ENCODE peak calls at places on chromosomes 3 and 15, in seven cellular contexts. S is BE2C, Z is uterus, A is mesothelial cell of epicardium, Q is progenitor cell of endocrine pancreas, U is psoas muscle, P is mammary epithelial cell. V is an unnamed sample.
A peak's percentile ranks its signal among the peaks of the same experiment; 100 is the strongest.

GRCh38 chr3:18379647-18380046 is 45.5 kb downstream of the SATB1 start:
- DNase-seq in S (no peak), Z (no peak), A (no peak), Q (no peak), U (no peak), P (no peak), V (no peak)

GRCh38 chr15:60894347-60894746 is 334.8 kb downstream of the RORA start:
- DNase-seq in S (no peak), Z (no peak), A (no peak), Q (no peak), U (no peak), P (no peak), V (no peak)

GRCh38 chr15:75695206-75695605 is 17.4 kb downstream of the CSPG4 start:
- DNase-seq in S (no peak), Z (no peak), A (no peak), Q (no peak), U (no peak), P (peak; percentile 31), V (no peak)

GRCh38 chr15:93028632-93029612 is 60.1 kb downstream of the RGMA start:
- DNase-seq in S (peak; percentile 55), Z (peak; percentile 78), A (no peak), Q (no peak), U (peak; percentile 92), P (peak; percentile 90), V (peak; percentile 67)

GRCh38 chr15:58966698-58967097 is 20.8 kb upstream of the RNF111 start:
- DNase-seq in S (no peak), Z (no peak), A (no peak), Q (no peak), U (no peak), P (peak; percentile 53), V (no peak)

GRCh38 chr3:197168606-197169005 is 129.8 kb downstream of the DLG1 start:
- DNase-seq in S (no peak), Z (no peak), A (no peak), Q (no peak), U (no peak), P (no peak), V (peak; percentile 20)

GRCh38 chr3:104907507-104907906 is 459.2 kb upstream of the ALCAM start:
- DNase-seq in S (no peak), Z (no peak), A (no peak), Q (no peak), U (no peak), P (peak; percentile 75), V (peak; percentile 12)

GRCh38 chr15:89197503-89197971 is 23.8 kb downstream of the RLBP1 start:
- DNase-seq in S (peak; percentile 32), Z (no peak), A (no peak), Q (peak; percentile 17), U (no peak), P (peak; percentile 70), V (no peak)

GRCh38 chr3:179794355-179794754 is 141.5 kb downstream of the USP13 start:
- DNase-seq in S (no peak), Z (no peak), A (no peak), Q (no peak), U (no peak), P (no peak), V (no peak)

GRCh38 chr15:41554401-41554800 is 4.6 kb upstream of the TYRO3 start:
- DNase-seq in S (no peak), Z (no peak), A (no peak), Q (no peak), U (no peak), P (no peak), V (no peak)

GRCh38 chr3:33146791-33147445 is 33.1 kb downstream of the CRTAP start:
- DNase-seq in S (no peak), Z (no peak), A (no peak), Q (no peak), U (no peak), P (no peak), V (peak; percentile 67)

GRCh38 chr3:164351126-164351525 is 727.2 kb downstream of the SI start:
- DNase-seq in S (no peak), Z (no peak), A (no peak), Q (no peak), U (no peak), P (no peak), V (peak; percentile 4)

GRCh38 chr3:62876064-62876463 is 848 bp upstream of the CADPS start:
- DNase-seq in S (no peak), Z (no peak), A (peak; percentile 62), Q (peak; percentile 79), U (no peak), P (peak; percentile 39), V (peak; percentile 46)

GRCh38 chr3:60010778-60011177 is 961.0 kb upstream of the CFAP20DC start:
- DNase-seq in S (no peak), Z (no peak), A (no peak), Q (no peak), U (no peak), P (no peak), V (no peak)

DNA sequence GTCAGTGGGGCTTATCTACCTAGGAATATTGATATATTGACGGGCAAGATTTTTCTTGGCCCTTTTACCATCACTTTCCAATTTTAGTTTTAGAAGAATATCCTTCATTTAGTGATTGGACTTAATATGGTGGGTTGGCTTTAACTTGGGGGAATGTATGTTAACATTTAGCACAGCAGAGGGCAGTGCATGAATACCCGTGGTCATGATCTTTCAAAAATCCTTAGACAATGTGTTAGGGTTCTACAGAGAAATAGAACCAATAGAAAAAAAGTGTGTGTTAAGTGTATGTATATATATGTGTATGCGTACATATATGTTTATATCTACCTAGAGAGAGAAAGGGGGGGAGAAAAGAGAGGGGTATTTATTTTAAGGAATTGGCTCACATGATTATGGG is 36.9 kb downstream of the GPR171 start:
- DNase-seq in S (no peak), Z (no peak), A (no peak), Q (no peak), U (no peak), P (no peak), V (no peak)
- TF ChIP-seq CTCF in S (peak; percentile 42), Z (no peak), A (no peak), Q (peak; percentile 10), U (no peak), P (peak; percentile 31), V (no peak)

DNA sequence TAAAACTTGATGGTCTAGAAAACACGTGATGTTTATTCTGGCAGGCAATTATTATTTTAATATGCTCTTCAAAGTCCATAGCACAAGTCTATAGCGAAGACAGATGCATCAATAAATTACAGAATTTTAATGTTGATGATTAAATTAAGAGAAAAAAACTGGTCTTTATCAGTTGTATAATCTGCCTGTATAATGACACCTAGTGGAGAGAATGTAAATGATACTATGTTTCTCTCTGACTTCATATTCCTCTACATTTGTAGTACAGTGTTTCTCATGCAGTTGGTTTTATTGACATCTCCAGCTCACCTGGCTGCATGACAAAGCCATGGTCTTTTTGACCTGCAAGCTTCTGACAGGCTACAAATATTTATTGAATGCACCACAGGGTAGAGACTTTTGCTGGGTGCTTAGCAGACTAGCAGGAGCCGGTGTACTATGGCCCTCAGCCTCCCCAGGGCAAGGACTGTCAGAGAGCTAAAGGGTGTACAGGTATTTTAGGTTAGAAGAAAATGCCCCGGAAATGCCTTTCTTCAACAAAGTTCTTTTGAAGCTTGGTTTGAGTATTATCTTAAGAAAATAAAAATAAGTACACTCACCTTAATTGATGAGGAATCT is 289.9 kb downstream of the GAP43 start:
- DNase-seq in S (no peak), Z (no peak), A (no peak), Q (no peak), U (no peak), P (no peak), V (no peak)
- TF ChIP-seq CTCF in S (peak; percentile 39), Z (no peak), A (peak; percentile 54), Q (peak; percentile 52), U (peak; percentile 22), P (peak; percentile 58), V (peak; percentile 28)

GRCh38 chr3:56801597-56802410 is at the start of gene ARHGEF3:
- DNase-seq in S (peak; percentile 82), Z (peak; percentile 83), A (peak; percentile 68), Q (peak; percentile 71), U (peak; percentile 86), P (peak; percentile 85), V (no peak)
- TF ChIP-seq CTCF in S (peak; percentile 46), Z (peak; percentile 55), A (no peak), Q (peak; percentile 51), U (peak; percentile 35), P (peak; percentile 65), V (peak; percentile 36)

GRCh38 chr15:82809308-82810060 is at the start of gene WHAMM:
- DNase-seq in S (peak; percentile 98), Z (peak; percentile 99), A (peak; percentile 93), Q (peak; percentile 88), U (peak; percentile 99), P (peak; percentile 99), V (peak; percentile 98)
- TF ChIP-seq CTCF in S (no peak), Z (no peak), A (no peak), Q (peak; percentile 32), U (no peak), P (no peak), V (no peak)

GRCh38 chr3:34969513-34969912 is 669.8 kb upstream of the ARPP21 start:
- DNase-seq in S (no peak), Z (no peak), A (no peak), Q (no peak), U (no peak), P (no peak), V (no peak)
- TF ChIP-seq CTCF in S (no peak), Z (no peak), A (no peak), Q (no peak), U (no peak), P (no peak), V (peak; percentile 19)

DNA sequence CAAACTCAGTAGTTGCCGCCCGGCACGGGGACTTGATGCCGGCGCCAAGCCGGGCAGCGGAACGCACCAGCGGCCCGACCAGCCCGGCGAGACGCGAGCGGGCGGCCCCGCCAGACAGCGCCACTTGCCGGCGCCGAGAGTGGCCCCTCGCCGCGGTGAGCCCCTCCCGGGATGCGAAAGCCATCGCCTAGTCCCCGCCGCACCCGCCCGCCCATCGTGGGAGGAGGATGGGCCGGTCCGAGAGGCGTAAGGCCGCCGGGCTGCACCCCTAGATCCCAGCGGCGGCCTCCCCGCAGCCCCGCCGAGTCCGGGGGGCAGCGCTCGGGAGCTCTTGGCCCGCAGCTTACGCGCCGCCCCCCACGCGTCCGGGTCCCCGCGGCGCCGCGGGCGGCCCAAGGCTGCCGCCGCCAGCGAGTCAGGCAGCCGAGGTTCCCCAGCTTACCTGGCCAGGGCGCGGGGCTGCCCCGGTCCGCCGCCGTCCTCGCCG is 609 bp downstream of the GOLGA8A start:
- DNase-seq in S (peak; percentile 32), Z (no peak), A (no peak), Q (peak; percentile 42), U (no peak), P (peak; percentile 26), V (no peak)
- TF ChIP-seq CTCF in S (no peak), Z (no peak), A (no peak), Q (peak; percentile 20), U (peak; percentile 18), P (peak; percentile 8), V (no peak)

V was measured in astrocyte of the cerebellum.